ENCODE peak calls at places on chromosomes 6 and 20, in eight cellular contexts. X, M, G, Z, R, O, S and T are unnamed samples.

GRCh38 chr20:47713941-47714450 is 71.3 kb downstream of the SULF2 start:
- DNase-seq in R (no peak), M (no peak), G (no peak), X (no peak), O (no peak), Z (no peak), S (no peak), T (no peak)

GRCh38 chr6:159728552-159728951 is 1.2 kb downstream of the WTAP start:
- DNase-seq in R (no peak), Z (no peak), G (no peak), X (no peak), O (peak), S (no peak), M (peak), T (no peak)

GRCh38 chr20:24084281-24084680 is 95.7 kb upstream of the GGTLC1 start:
- DNase-seq in X (no peak), M (no peak), G (no peak), O (no peak), Z (no peak), S (no peak), R (no peak), T (no peak)

GRCh38 chr20:5973172-5973571 is 22.7 kb downstream of the MCM8 start:
- DNase-seq in O (no peak), G (no peak), Z (no peak), X (no peak), S (no peak), R (peak), M (no peak), T (no peak)

GRCh38 chr6:72864236-72864635 is 242.4 kb downstream of the KCNQ5 start:
- DNase-seq in G (no peak), R (no peak), X (no peak), Z (no peak), O (no peak), M (no peak), S (no peak), T (no peak)

GRCh38 chr6:1313755-1314503 is 2.0 kb downstream of the FOXQ1 start:
- DNase-seq in S (no peak), Z (peak), O (peak), G (no peak), M (peak), R (no peak), X (no peak), T (no peak)

GRCh38 chr6:149334682-149335160 is 17.2 kb downstream of the TAB2 start:
- DNase-seq in X (no peak), O (peak), M (no peak), Z (no peak), S (no peak), R (peak), G (peak), T (no peak)

GRCh38 chr6:107707346-107708270 is 116.5 kb downstream of the SCML4 start:
- DNase-seq in Z (peak), X (no peak), O (no peak), M (no peak), S (no peak), G (no peak), R (no peak), T (no peak)

GRCh38 chr20:63625771-63626423 is 1.0 kb downstream of the GMEB2 start:
- DNase-seq in S (no peak), O (peak), M (no peak), Z (peak), R (peak), X (peak), G (no peak), T (no peak)

GRCh38 chr6:16019462-16019861 is 109.4 kb upstream of the MYLIP start:
- DNase-seq in G (no peak), X (no peak), S (no peak), Z (no peak), M (peak), O (no peak), R (no peak), T (no peak)

GRCh38 chr6:9250852-9251251 is 815.5 kb upstream of the SLC35B3 start:
- DNase-seq in M (peak), Z (peak), G (no peak), O (peak), X (no peak), R (peak), S (no peak), T (no peak)

GRCh38 chr6:37479266-37479854 is 20.3 kb downstream of the CCDC167 start:
- DNase-seq in O (no peak), S (no peak), M (no peak), X (no peak), Z (no peak), G (no peak), R (no peak), T (no peak)

GRCh38 chr6:154933181-154933827 is 61.8 kb upstream of the TIAM2 start:
- DNase-seq in S (no peak), O (peak), X (no peak), G (no peak), R (peak), M (no peak), Z (no peak), T (no peak)

GRCh38 chr20:38196592-38196991 is 31.5 kb upstream of the TGM2 start:
- DNase-seq in X (no peak), R (no peak), G (peak), O (peak), S (no peak), Z (peak), M (no peak), T (no peak)

GRCh38 chr6:15948930-15949900 is 179.7 kb upstream of the MYLIP start:
- DNase-seq in G (no peak), M (peak), X (no peak), Z (no peak), O (peak), R (peak), S (no peak), T (no peak)

GRCh38 chr6:126716012-126716411 is 376.1 kb downstream of the CENPW start:
- DNase-seq in G (no peak), O (peak), R (no peak), X (no peak), S (no peak), Z (no peak), M (no peak), T (no peak)

GRCh38 chr6:40733770-40734396 is 146.7 kb upstream of the LRFN2 start:
- DNase-seq in X (no peak), G (no peak), O (no peak), R (no peak), Z (no peak), M (no peak), S (no peak), T (no peak)

GRCh38 chr20:39800111-39800510 is 838.0 kb downstream of the DHX35 start:
- DNase-seq in S (no peak), O (no peak), X (no peak), M (no peak), Z (no peak), R (peak), G (peak), T (no peak)

GRCh38 chr20:3647418-3647817 is 15.8 kb downstream of the GFRA4 start:
- DNase-seq in O (no peak), R (no peak), X (no peak), Z (no peak), S (no peak), G (no peak), M (no peak), T (no peak)

GRCh38 chr6:13272131-13273046 is 55.9 kb downstream of the TBC1D7 start:
- DNase-seq in Z (no peak), R (no peak), O (no peak), G (no peak), X (no peak), S (no peak), M (no peak), T (no peak)

GRCh38 chr6:107655245-107655644 is 165.3 kb downstream of the SOBP start:
- DNase-seq in X (no peak), S (no peak), M (peak), R (no peak), Z (no peak), G (no peak), O (peak), T (no peak)

GRCh38 chr6:142417331-142417750 is 115.5 kb downstream of the ADGRG6 start:
- DNase-seq in G (no peak), Z (no peak), X (no peak), S (no peak), M (no peak), R (no peak), O (peak), T (no peak)